ENCODE peak calls at places on chromosomes 3 and 15, in six cellular contexts. Z, V, M, L, Y and B are unnamed samples. For H3K27me3, the result is how much of the 10 kb centered on the place peaks cover.

GRCh38 chr3:181567446-181568075 is 144.2 kb upstream of the SOX2 start:
- DNase-seq in V (no peak), Z (no peak), L (no peak), Y (no peak), M (no peak), B (no peak)

GRCh38 chr3:46484911-46485696 is 12.7 kb upstream of the RTP3 start:
- DNase-seq in V (no peak), L (peak), Z (no peak), Y (no peak), M (no peak), B (no peak)

GRCh38 chr3:121152573-121152972 is 244.6 kb downstream of the STXBP5L start:
- DNase-seq in L (no peak), Y (no peak), M (no peak), Z (peak), V (no peak), B (peak)

GRCh38 chr15:68990755-68991500 is 23.6 kb upstream of the NOX5 start:
- DNase-seq in V (no peak), L (no peak), Y (no peak), M (no peak), Z (no peak), B (no peak)

GRCh38 chr3:113231827-113232253 is 20.5 kb downstream of the BOC start:
- DNase-seq in Y (peak), V (no peak), M (no peak), Z (peak), L (no peak), B (no peak)

GRCh38 chr15:79184465-79184892 is 93.9 kb upstream of the RASGRF1 start:
- DNase-seq in Z (peak), M (peak), V (peak), L (peak), Y (peak), B (peak)

GRCh38 chr3:141845407-141846049 is 30.9 kb upstream of the ATP1B3 start:
- DNase-seq in L (no peak), V (peak), M (peak), Y (no peak), Z (no peak), B (no peak)

GRCh38 chr3:113571360-113571759 is 39.0 kb downstream of the SIDT1 start:
- DNase-seq in Y (no peak), L (no peak), Z (no peak), V (no peak), M (no peak), B (no peak)

GRCh38 chr3:127320529-127321121 is 32.8 kb upstream of the PRR20G start:
- DNase-seq in Z (no peak), M (no peak), L (no peak), Y (no peak), V (no peak), B (peak)

GRCh38 chr3:105906834-105907233 is 38.0 kb upstream of the CBLB start:
- DNase-seq in Y (peak), Z (peak), M (no peak), V (no peak), L (peak), B (no peak)

GRCh38 chr3:119937229-119937628 is 155.3 kb downstream of the NR1I2 start:
- DNase-seq in V (no peak), M (peak), Z (peak), L (no peak), Y (no peak), B (peak)

GRCh38 chr15:45268135-45268534 is 16.1 kb downstream of the SLC28A2 start:
- DNase-seq in Y (no peak), L (no peak), Z (no peak), M (no peak), V (no peak), B (no peak)

GRCh38 chr3:72553298-72553697 is 294.9 kb downstream of the SHQ1 start:
- DNase-seq in L (no peak), Z (no peak), V (no peak), M (no peak), Y (no peak), B (no peak)

GRCh38 chr15:89139613-89140499 is 51.6 kb downstream of the ABHD2 start:
- DNase-seq in Z (no peak), Y (no peak), L (no peak), M (no peak), V (no peak), B (no peak)

GRCh38 chr15:85700767-85701166 is 94.0 kb downstream of the KLHL25 start:
- DNase-seq in L (no peak), Z (no peak), Y (no peak), M (no peak), V (no peak), B (no peak)

GRCh38 chr3:141308588-141309218 is 59.6 kb upstream of the ZBTB38 start:
- DNase-seq in L (no peak), Y (peak), V (no peak), Z (peak), M (no peak), B (no peak)

GRCh38 chr3:12941495-12942023 is 100.2 kb upstream of the RPL32 start:
- DNase-seq in M (no peak), Y (no peak), Z (no peak), V (no peak), L (no peak), B (no peak)

GRCh38 chr3:171200052-171201029 is 173.8 kb upstream of the SLC2A2 start:
- DNase-seq in Y (no peak), M (no peak), V (no peak), L (no peak), Z (peak), B (no peak)

GRCh38 chr15:85142324-85142723 is 160.7 kb downstream of the PDE8A start:
- DNase-seq in V (no peak), Y (no peak), L (no peak), Z (peak), M (no peak), B (no peak)

GRCh38 chr3:119636194-119636593 is 24.2 kb downstream of the POPDC2 start:
- DNase-seq in L (no peak), Z (peak), V (no peak), M (no peak), Y (no peak), B (no peak)

GRCh38 chr15:57892181-57892580 is 173.3 kb downstream of the ALDH1A2 start:
- DNase-seq in Y (no peak), Z (no peak), M (no peak), L (no peak), V (no peak), B (no peak)

GRCh38 chr15:61079529-61079928 is 149.6 kb downstream of the RORA start:
- DNase-seq in V (no peak), Y (no peak), M (no peak), L (no peak), Z (no peak), B (peak)

GRCh38 chr3:21484323-21485154 is 266.5 kb downstream of the ZNF385D start:
- DNase-seq in M (no peak), Y (no peak), L (no peak), V (no peak), Z (peak), B (peak)

GRCh38 chr15:28098766-28099554 is at the start of gene OCA2:
- DNase-seq in L (peak), M (peak), V (peak), Z (peak), Y (peak), B (no peak)

GRCh38 chr15:50546566-50546965 is at the start of gene USP50:
- DNase-seq in L (no peak), Z (no peak), M (no peak), V (no peak), Y (no peak), B (no peak)

GRCh38 chr3:139117136-139117675 is 72.5 kb upstream of the PRR23C start:
- DNase-seq in Y (no peak), M (no peak), V (no peak), Z (peak), L (no peak), B (no peak)

GRCh38 chr3:12470111-12470510 is 14.2 kb upstream of the TSEN2 start:
- DNase-seq in Y (no peak), V (no peak), M (no peak), Z (no peak), L (no peak), B (no peak)

GRCh38 chr3:127394984-127395662 is 107.3 kb upstream of the PRR20G start:
- DNase-seq in M (no peak), L (no peak), Z (no peak), V (no peak), Y (no peak), B (no peak)

GRCh38 chr3:129016725-129017530 is 15.8 kb downstream of the EFCC1 start:
- DNase-seq in M (peak), Z (peak), Y (no peak), V (peak), L (no peak), B (no peak)

GRCh38 chr3:141456328-141456689 is 30.5 kb upstream of the RASA2 start:
- DNase-seq in Y (no peak), L (no peak), Z (no peak), M (no peak), V (no peak), B (peak)

GRCh38 chr15:69881760-69882159 is 216.0 kb downstream of the TLE3 start:
- DNase-seq in L (no peak), M (no peak), Z (no peak), Y (no peak), V (no peak), B (peak)

GRCh38 chr3:182258538-182259177 is 534.6 kb upstream of the ATP11B start:
- DNase-seq in L (no peak), V (no peak), M (no peak), Z (peak), Y (no peak), B (peak)

GRCh38 chr3:14439501-14440167 is 37.2 kb downstream of the SLC6A6 start:
- DNase-seq in V (no peak), Y (no peak), M (no peak), Z (no peak), L (peak), B (no peak)

GRCh38 chr15:61049003-61049402 is 180.1 kb downstream of the RORA start:
- DNase-seq in M (no peak), L (no peak), V (no peak), Z (no peak), Y (no peak), B (no peak)

GRCh38 chr3:125435231-125435630 is 60.1 kb upstream of the ZNF148 start:
- DNase-seq in Y (no peak), Z (no peak), L (no peak), M (no peak), V (no peak), B (no peak)

GRCh38 chr3:37458162-37458895 is 283.9 kb upstream of the LRRFIP2 start:
- DNase-seq in M (no peak), Z (no peak), Y (no peak), V (no peak), L (peak), B (no peak)
- H3K27me3 ChIP-seq in M (under half), Z (half or more), Y (under half), V (under half), L (under half), B (under half)

GRCh38 chr15:93141373-93141790 is 52.4 kb upstream of the RGMA start:
- DNase-seq in V (no peak), L (no peak), Z (no peak), Y (no peak), M (peak), B (peak)
- H3K27me3 ChIP-seq in V (under half), L (under half), Z (under half), Y (under half), M (under half), B (under half)

DNA sequence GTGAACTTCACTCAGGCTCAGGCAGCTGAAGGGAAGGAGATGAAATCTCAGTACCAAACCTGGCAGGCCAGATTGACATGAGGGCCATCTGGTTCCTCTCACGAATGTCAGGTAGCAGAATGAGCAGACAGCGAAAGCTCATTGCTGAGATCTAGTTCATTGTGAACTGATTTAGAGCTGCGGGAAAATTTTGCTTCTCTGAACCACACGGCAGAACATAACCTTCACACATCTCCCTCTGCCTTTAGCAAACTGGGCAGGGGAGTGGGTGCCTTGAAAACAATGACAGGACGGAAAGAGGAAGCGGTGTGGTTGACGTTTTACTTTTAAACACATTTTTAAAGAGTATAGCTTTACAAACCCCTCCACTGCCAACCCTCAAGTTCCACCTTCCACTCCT is 26.2 kb upstream of the GOLGA8B start:
- DNase-seq in L (no peak), M (peak), Z (no peak), Y (no peak), V (no peak), B (no peak)
- H3K27me3 ChIP-seq in L (under half), M (under half), Z (under half), Y (under half), V (under half), B (under half)

DNA sequence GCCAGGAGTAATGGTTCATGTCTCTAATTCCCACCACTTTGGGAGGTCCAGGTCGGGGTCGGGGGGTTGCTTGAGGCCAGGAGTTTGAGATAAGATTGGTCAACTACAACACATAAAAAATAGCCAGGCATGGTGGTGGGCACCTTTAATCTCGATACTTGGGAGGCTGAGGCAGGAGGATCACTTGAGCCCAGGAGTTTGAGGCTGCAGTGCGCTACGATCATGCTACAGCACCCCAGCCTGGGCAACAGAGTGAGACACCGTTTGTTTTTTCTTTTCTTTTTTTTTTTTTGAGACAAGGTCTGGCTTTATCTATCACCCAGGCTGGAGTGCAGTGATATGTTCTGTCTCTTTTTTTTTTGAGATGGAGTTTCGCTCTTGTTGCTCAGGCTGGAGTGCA is 1.3 kb upstream of the VPS33B start:
- DNase-seq in M (no peak), L (no peak), Z (no peak), V (no peak), Y (no peak), B (no peak)
- H3K27me3 ChIP-seq in M (under half), L (under half), Z (under half), V (under half), Y (under half), B (under half)

GRCh38 chr15:80265021-80265420 is 13.0 kb upstream of the CTXND1 start:
- DNase-seq in L (peak), M (no peak), V (no peak), Z (no peak), Y (no peak), B (no peak)
- H3K27me3 ChIP-seq in L (under half), M (under half), V (under half), Z (half or more), Y (under half), B (under half)

DNA sequence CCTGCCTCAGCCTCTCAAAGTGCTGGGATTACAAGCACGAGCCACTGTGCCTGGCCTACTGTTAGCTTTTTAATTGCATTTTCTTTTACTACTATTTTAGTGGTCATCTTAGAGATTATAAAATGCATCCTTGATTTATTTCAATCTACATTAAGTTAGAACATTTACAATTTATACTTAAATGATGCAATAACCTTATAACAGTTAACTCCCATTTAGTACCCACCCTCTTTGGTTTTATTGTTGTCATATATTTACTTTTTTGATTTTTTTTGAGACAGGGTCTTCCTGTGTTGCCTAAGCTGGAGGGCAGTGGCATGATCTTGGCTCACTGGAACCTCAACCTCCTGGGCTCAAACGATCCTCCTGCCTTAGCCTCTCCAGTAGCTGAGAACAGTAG is 77.3 kb downstream of the PPCDC start:
- DNase-seq in M (no peak), V (no peak), Z (no peak), Y (no peak), L (no peak), B (no peak)
- H3K27me3 ChIP-seq in M (under half), V (under half), Z (under half), Y (under half), L (under half), B (under half)